ENCODE peak calls at places on chromosome 1, in ten cellular contexts. One of them, this sample, is unnamed.

GRCh38 chr1:32806315-32806714 is 10.8 kb downstream of the YARS1 start:
- DNase-seq in CMK: no peak
- DNase-seq in CD4-positive, alpha-beta memory T cell: no peak
- DNase-seq in activated CD8-positive, alpha-beta memory T cell treated with anti-CD3 and anti-CD28 coated beads, Interleukin-2, amount 50 U/mL, for 48 hours: no peak
- DNase-seq in pons: no peak
- DNase-seq in fibroblast of the conjunctiva: no peak
- DNase-seq in activated T-cell treated with anti-CD3 and anti-CD28 coated beads, Interleukin-2, amount 50 U/mL, for 72 hours: no peak
- DNase-seq in AG08396: no peak
- DNase-seq in NCI-H524: no peak
- DNase-seq in central memory CD4-positive, alpha-beta T cell: no peak
- DNase-seq in this sample: no peak

GRCh38 chr1:227949954-227950734 is 2.4 kb upstream of the WNT9A start:
- DNase-seq in NCI-H524: no peak
- DNase-seq in pons: no peak
- DNase-seq in activated T-cell treated with anti-CD3 and anti-CD28 coated beads, Interleukin-2, amount 50 U/mL, for 72 hours: no peak
- DNase-seq in CMK: no peak
- DNase-seq in AG08396: no peak
- DNase-seq in CD4-positive, alpha-beta memory T cell: no peak
- DNase-seq in fibroblast of the conjunctiva: no peak
- DNase-seq in activated CD8-positive, alpha-beta memory T cell treated with anti-CD3 and anti-CD28 coated beads, Interleukin-2, amount 50 U/mL, for 48 hours: peak
- DNase-seq in central memory CD4-positive, alpha-beta T cell: no peak
- DNase-seq in this sample: no peak

GRCh38 chr1:198892065-198892464 is 253.2 kb downstream of the PTPRC start:
- DNase-seq in pons: no peak
- DNase-seq in central memory CD4-positive, alpha-beta T cell: no peak
- DNase-seq in activated CD8-positive, alpha-beta memory T cell treated with anti-CD3 and anti-CD28 coated beads, Interleukin-2, amount 50 U/mL, for 48 hours: no peak
- DNase-seq in CMK: no peak
- DNase-seq in activated T-cell treated with anti-CD3 and anti-CD28 coated beads, Interleukin-2, amount 50 U/mL, for 72 hours: no peak
- DNase-seq in CD4-positive, alpha-beta memory T cell: no peak
- DNase-seq in fibroblast of the conjunctiva: no peak
- DNase-seq in NCI-H524: no peak
- DNase-seq in AG08396: peak
- DNase-seq in this sample: no peak

GRCh38 chr1:27596261-27596660 is 7.7 kb downstream of the AHDC1 start:
- DNase-seq in activated T-cell treated with anti-CD3 and anti-CD28 coated beads, Interleukin-2, amount 50 U/mL, for 72 hours: no peak
- DNase-seq in NCI-H524: no peak
- DNase-seq in central memory CD4-positive, alpha-beta T cell: no peak
- DNase-seq in AG08396: no peak
- DNase-seq in CMK: no peak
- DNase-seq in CD4-positive, alpha-beta memory T cell: no peak
- DNase-seq in activated CD8-positive, alpha-beta memory T cell treated with anti-CD3 and anti-CD28 coated beads, Interleukin-2, amount 50 U/mL, for 48 hours: no peak
- DNase-seq in pons: no peak
- DNase-seq in fibroblast of the conjunctiva: no peak
- DNase-seq in this sample: no peak

GRCh38 chr1:242205622-242206489 is 207.0 kb upstream of the MAP1LC3C start:
- DNase-seq in AG08396: no peak
- DNase-seq in pons: peak
- DNase-seq in CMK: no peak
- DNase-seq in central memory CD4-positive, alpha-beta T cell: no peak
- DNase-seq in fibroblast of the conjunctiva: peak
- DNase-seq in activated CD8-positive, alpha-beta memory T cell treated with anti-CD3 and anti-CD28 coated beads, Interleukin-2, amount 50 U/mL, for 48 hours: no peak
- DNase-seq in CD4-positive, alpha-beta memory T cell: no peak
- DNase-seq in activated T-cell treated with anti-CD3 and anti-CD28 coated beads, Interleukin-2, amount 50 U/mL, for 72 hours: no peak
- DNase-seq in NCI-H524: no peak
- DNase-seq in this sample: no peak

GRCh38 chr1:205186191-205186590 is 25.3 kb downstream of the DSTYK start:
- DNase-seq in CMK: no peak
- DNase-seq in activated T-cell treated with anti-CD3 and anti-CD28 coated beads, Interleukin-2, amount 50 U/mL, for 72 hours: peak
- DNase-seq in central memory CD4-positive, alpha-beta T cell: no peak
- DNase-seq in NCI-H524: no peak
- DNase-seq in activated CD8-positive, alpha-beta memory T cell treated with anti-CD3 and anti-CD28 coated beads, Interleukin-2, amount 50 U/mL, for 48 hours: no peak
- DNase-seq in AG08396: no peak
- DNase-seq in fibroblast of the conjunctiva: no peak
- DNase-seq in pons: no peak
- DNase-seq in CD4-positive, alpha-beta memory T cell: no peak
- DNase-seq in this sample: no peak

GRCh38 chr1:236938745-236939144 is 65.5 kb downstream of the MT1HL1 start:
- DNase-seq in CMK: no peak
- DNase-seq in fibroblast of the conjunctiva: no peak
- DNase-seq in AG08396: no peak
- DNase-seq in pons: no peak
- DNase-seq in NCI-H524: no peak
- DNase-seq in central memory CD4-positive, alpha-beta T cell: no peak
- DNase-seq in activated T-cell treated with anti-CD3 and anti-CD28 coated beads, Interleukin-2, amount 50 U/mL, for 72 hours: no peak
- DNase-seq in activated CD8-positive, alpha-beta memory T cell treated with anti-CD3 and anti-CD28 coated beads, Interleukin-2, amount 50 U/mL, for 48 hours: no peak
- DNase-seq in CD4-positive, alpha-beta memory T cell: no peak
- DNase-seq in this sample: no peak

GRCh38 chr1:182794802-182795201 is 5.2 kb downstream of the NPL start:
- DNase-seq in pons: no peak
- DNase-seq in AG08396: no peak
- DNase-seq in NCI-H524: no peak
- DNase-seq in CD4-positive, alpha-beta memory T cell: no peak
- DNase-seq in CMK: no peak
- DNase-seq in activated T-cell treated with anti-CD3 and anti-CD28 coated beads, Interleukin-2, amount 50 U/mL, for 72 hours: no peak
- DNase-seq in activated CD8-positive, alpha-beta memory T cell treated with anti-CD3 and anti-CD28 coated beads, Interleukin-2, amount 50 U/mL, for 48 hours: no peak
- DNase-seq in central memory CD4-positive, alpha-beta T cell: no peak
- DNase-seq in fibroblast of the conjunctiva: no peak
- DNase-seq in this sample: no peak

GRCh38 chr1:231421971-231422797 is at the start of gene EGLN1:
- DNase-seq in CD4-positive, alpha-beta memory T cell: peak
- DNase-seq in AG08396: peak
- DNase-seq in fibroblast of the conjunctiva: peak
- DNase-seq in activated T-cell treated with anti-CD3 and anti-CD28 coated beads, Interleukin-2, amount 50 U/mL, for 72 hours: peak
- DNase-seq in central memory CD4-positive, alpha-beta T cell: peak
- DNase-seq in activated CD8-positive, alpha-beta memory T cell treated with anti-CD3 and anti-CD28 coated beads, Interleukin-2, amount 50 U/mL, for 48 hours: peak
- DNase-seq in NCI-H524: peak
- DNase-seq in CMK: peak
- DNase-seq in pons: peak
- DNase-seq in this sample: peak

GRCh38 chr1:210347112-210347511 is 18.4 kb downstream of the HHAT start:
- DNase-seq in activated CD8-positive, alpha-beta memory T cell treated with anti-CD3 and anti-CD28 coated beads, Interleukin-2, amount 50 U/mL, for 48 hours: no peak
- DNase-seq in CMK: no peak
- DNase-seq in NCI-H524: no peak
- DNase-seq in AG08396: no peak
- DNase-seq in CD4-positive, alpha-beta memory T cell: no peak
- DNase-seq in pons: no peak
- DNase-seq in activated T-cell treated with anti-CD3 and anti-CD28 coated beads, Interleukin-2, amount 50 U/mL, for 72 hours: peak
- DNase-seq in fibroblast of the conjunctiva: no peak
- DNase-seq in central memory CD4-positive, alpha-beta T cell: no peak
- DNase-seq in this sample: no peak

GRCh38 chr1:155646307-155646706 is 36.3 kb downstream of the MSTO1 start:
- DNase-seq in pons: no peak
- DNase-seq in AG08396: no peak
- DNase-seq in CMK: peak
- DNase-seq in activated T-cell treated with anti-CD3 and anti-CD28 coated beads, Interleukin-2, amount 50 U/mL, for 72 hours: no peak
- DNase-seq in fibroblast of the conjunctiva: no peak
- DNase-seq in NCI-H524: no peak
- DNase-seq in central memory CD4-positive, alpha-beta T cell: no peak
- DNase-seq in activated CD8-positive, alpha-beta memory T cell treated with anti-CD3 and anti-CD28 coated beads, Interleukin-2, amount 50 U/mL, for 48 hours: no peak
- DNase-seq in CD4-positive, alpha-beta memory T cell: no peak
- DNase-seq in this sample: no peak

GRCh38 chr1:10378071-10378841 is 20.6 kb upstream of the PGD start:
- DNase-seq in NCI-H524: no peak
- DNase-seq in CD4-positive, alpha-beta memory T cell: no peak
- DNase-seq in activated CD8-positive, alpha-beta memory T cell treated with anti-CD3 and anti-CD28 coated beads, Interleukin-2, amount 50 U/mL, for 48 hours: no peak
- DNase-seq in CMK: no peak
- DNase-seq in AG08396: no peak
- DNase-seq in pons: peak
- DNase-seq in fibroblast of the conjunctiva: peak
- DNase-seq in activated T-cell treated with anti-CD3 and anti-CD28 coated beads, Interleukin-2, amount 50 U/mL, for 72 hours: no peak
- DNase-seq in central memory CD4-positive, alpha-beta T cell: no peak
- DNase-seq in this sample: no peak

GRCh38 chr1:46547481-46548383 is 3.7 kb downstream of the KNCN start:
- DNase-seq in pons: peak
- DNase-seq in AG08396: peak
- DNase-seq in CD4-positive, alpha-beta memory T cell: peak
- DNase-seq in NCI-H524: peak
- DNase-seq in CMK: no peak
- DNase-seq in central memory CD4-positive, alpha-beta T cell: peak
- DNase-seq in activated CD8-positive, alpha-beta memory T cell treated with anti-CD3 and anti-CD28 coated beads, Interleukin-2, amount 50 U/mL, for 48 hours: no peak
- DNase-seq in activated T-cell treated with anti-CD3 and anti-CD28 coated beads, Interleukin-2, amount 50 U/mL, for 72 hours: no peak
- DNase-seq in fibroblast of the conjunctiva: peak
- DNase-seq in this sample: no peak

GRCh38 chr1:84504580-84505021 is 1.6 kb upstream of the SPATA1 start:
- DNase-seq in fibroblast of the conjunctiva: peak
- DNase-seq in central memory CD4-positive, alpha-beta T cell: no peak
- DNase-seq in CD4-positive, alpha-beta memory T cell: no peak
- DNase-seq in CMK: no peak
- DNase-seq in activated T-cell treated with anti-CD3 and anti-CD28 coated beads, Interleukin-2, amount 50 U/mL, for 72 hours: peak
- DNase-seq in AG08396: peak
- DNase-seq in NCI-H524: no peak
- DNase-seq in pons: peak
- DNase-seq in activated CD8-positive, alpha-beta memory T cell treated with anti-CD3 and anti-CD28 coated beads, Interleukin-2, amount 50 U/mL, for 48 hours: no peak
- DNase-seq in this sample: no peak

GRCh38 chr1:55812281-55812680 is 597.1 kb upstream of the USP24 start:
- DNase-seq in activated CD8-positive, alpha-beta memory T cell treated with anti-CD3 and anti-CD28 coated beads, Interleukin-2, amount 50 U/mL, for 48 hours: no peak
- DNase-seq in NCI-H524: no peak
- DNase-seq in fibroblast of the conjunctiva: no peak
- DNase-seq in activated T-cell treated with anti-CD3 and anti-CD28 coated beads, Interleukin-2, amount 50 U/mL, for 72 hours: no peak
- DNase-seq in pons: no peak
- DNase-seq in AG08396: no peak
- DNase-seq in central memory CD4-positive, alpha-beta T cell: no peak
- DNase-seq in CD4-positive, alpha-beta memory T cell: no peak
- DNase-seq in CMK: no peak
- DNase-seq in this sample: no peak

GRCh38 chr1:35454616-35455015 is 102.6 kb downstream of the KIAA0319L start:
- DNase-seq in activated T-cell treated with anti-CD3 and anti-CD28 coated beads, Interleukin-2, amount 50 U/mL, for 72 hours: peak
- DNase-seq in pons: no peak
- DNase-seq in activated CD8-positive, alpha-beta memory T cell treated with anti-CD3 and anti-CD28 coated beads, Interleukin-2, amount 50 U/mL, for 48 hours: no peak
- DNase-seq in central memory CD4-positive, alpha-beta T cell: no peak
- DNase-seq in AG08396: peak
- DNase-seq in CD4-positive, alpha-beta memory T cell: no peak
- DNase-seq in CMK: no peak
- DNase-seq in NCI-H524: no peak
- DNase-seq in fibroblast of the conjunctiva: peak
- DNase-seq in this sample: no peak

GRCh38 chr1:176102700-176103244 is 104.3 kb downstream of the COP1 start:
- DNase-seq in fibroblast of the conjunctiva: no peak
- DNase-seq in pons: no peak
- DNase-seq in CD4-positive, alpha-beta memory T cell: no peak
- DNase-seq in AG08396: no peak
- DNase-seq in central memory CD4-positive, alpha-beta T cell: no peak
- DNase-seq in CMK: no peak
- DNase-seq in NCI-H524: no peak
- DNase-seq in activated CD8-positive, alpha-beta memory T cell treated with anti-CD3 and anti-CD28 coated beads, Interleukin-2, amount 50 U/mL, for 48 hours: no peak
- DNase-seq in activated T-cell treated with anti-CD3 and anti-CD28 coated beads, Interleukin-2, amount 50 U/mL, for 72 hours: peak
- DNase-seq in this sample: no peak

GRCh38 chr1:950881-951280 is 8.2 kb downstream of the NOC2L start:
- DNase-seq in pons: no peak
- DNase-seq in activated CD8-positive, alpha-beta memory T cell treated with anti-CD3 and anti-CD28 coated beads, Interleukin-2, amount 50 U/mL, for 48 hours: no peak
- DNase-seq in NCI-H524: no peak
- DNase-seq in CD4-positive, alpha-beta memory T cell: no peak
- DNase-seq in activated T-cell treated with anti-CD3 and anti-CD28 coated beads, Interleukin-2, amount 50 U/mL, for 72 hours: no peak
- DNase-seq in AG08396: no peak
- DNase-seq in central memory CD4-positive, alpha-beta T cell: no peak
- DNase-seq in CMK: no peak
- DNase-seq in fibroblast of the conjunctiva: no peak
- DNase-seq in this sample: no peak

GRCh38 chr1:9942399-9942938 is 722 bp downstream of the LZIC start:
- DNase-seq in activated T-cell treated with anti-CD3 and anti-CD28 coated beads, Interleukin-2, amount 50 U/mL, for 72 hours: peak
- DNase-seq in NCI-H524: no peak
- DNase-seq in activated CD8-positive, alpha-beta memory T cell treated with anti-CD3 and anti-CD28 coated beads, Interleukin-2, amount 50 U/mL, for 48 hours: no peak
- DNase-seq in fibroblast of the conjunctiva: peak
- DNase-seq in CMK: peak
- DNase-seq in AG08396: peak
- DNase-seq in CD4-positive, alpha-beta memory T cell: peak
- DNase-seq in pons: peak
- DNase-seq in central memory CD4-positive, alpha-beta T cell: peak
- DNase-seq in this sample: peak

GRCh38 chr1:29830383-29830782 is 594.1 kb downstream of the PTPRU start:
- DNase-seq in CD4-positive, alpha-beta memory T cell: no peak
- DNase-seq in fibroblast of the conjunctiva: no peak
- DNase-seq in central memory CD4-positive, alpha-beta T cell: no peak
- DNase-seq in pons: no peak
- DNase-seq in activated T-cell treated with anti-CD3 and anti-CD28 coated beads, Interleukin-2, amount 50 U/mL, for 72 hours: no peak
- DNase-seq in CMK: no peak
- DNase-seq in AG08396: no peak
- DNase-seq in NCI-H524: no peak
- DNase-seq in activated CD8-positive, alpha-beta memory T cell treated with anti-CD3 and anti-CD28 coated beads, Interleukin-2, amount 50 U/mL, for 48 hours: peak
- DNase-seq in this sample: no peak

This sample was measured in CD4-positive, CD25-positive, alpha-beta regulatory T cell.